ENCODE peak calls at places on chromosome 22, in ten cellular contexts. J is kidney epithelial cell; G is LoVo; U is IMR-90; V is NCI-H1436; B is stimulated activated CD4-positive, alpha-beta T cell treated with anti-CD3 and anti-CD28 coated beads, Interleukin-1b, Interleukin-23, amount 100 ng/mL, for 24 hours; Z is NCI-H510A; M is EH; R is T47D; A is iPS-NIHi11. S is an unnamed sample.

GRCh38 chr22:40007826-40008710 is 13.3 kb downstream of the FAM83F start:
- DNase-seq in B (no peak), R (no peak), U (no peak), Z (no peak), J (no peak), V (no peak), M (no peak), A (no peak), G (no peak), S (no peak)

GRCh38 chr22:18156878-18157713 is 7.1 kb downstream of the USP18 start:
- DNase-seq in B (peak; percentile 46), M (peak; percentile 100), V (peak; percentile 49), J (peak; percentile 60), R (peak; percentile 61), A (peak; percentile 86), G (peak; percentile 26), U (peak; percentile 99), Z (no peak), S (peak; percentile 76)

GRCh38 chr22:23696326-23696851 is 5.6 kb downstream of the RGL4 start:
- DNase-seq in Z (no peak), J (no peak), U (peak; percentile 56), A (no peak), M (no peak), B (peak; percentile 70), G (no peak), R (no peak), V (no peak), S (peak; percentile 90)

GRCh38 chr22:25366876-25367466 is 147.5 kb downstream of the CRYBB2 start:
- DNase-seq in U (no peak), V (no peak), R (no peak), Z (no peak), M (no peak), A (no peak), G (no peak), J (no peak), B (no peak), S (no peak)

GRCh38 chr22:43828711-43829447 is 16.8 kb upstream of the EFCAB6 start:
- DNase-seq in U (peak; percentile 81), A (peak; percentile 71), G (no peak), B (no peak), V (no peak), J (no peak), Z (no peak), M (peak; percentile 15), R (no peak), S (no peak)

GRCh38 chr22:50191041-50191740 is 5.5 kb downstream of the TRABD start:
- DNase-seq in U (no peak), M (no peak), A (no peak), R (no peak), G (no peak), V (no peak), B (peak; percentile 57), Z (no peak), J (no peak), S (peak; percentile 89)

GRCh38 chr22:24402460-24403192 is 24.8 kb upstream of the ADORA2A start:
- DNase-seq in Z (no peak), A (no peak), R (no peak), B (no peak), U (peak; percentile 94), J (peak; percentile 94), M (peak; percentile 99), G (peak; percentile 96), V (no peak), S (no peak)

GRCh38 chr22:25160120-25160996 is 39.3 kb upstream of the CRYBB3 start:
- DNase-seq in A (no peak), Z (no peak), R (no peak), V (no peak), G (no peak), J (no peak), B (no peak), M (no peak), U (no peak), S (no peak)

GRCh38 chr22:50583294-50583865 is 731 bp upstream of the CHKB start:
- DNase-seq in U (no peak), J (no peak), Z (no peak), M (no peak), G (no peak), A (peak; percentile 30), R (no peak), V (no peak), B (no peak), S (no peak)

GRCh38 chr22:30948930-30949342 is 19.6 kb downstream of the MORC2 start:
- DNase-seq in R (no peak), V (no peak), B (no peak), U (peak; percentile 72), Z (no peak), G (no peak), J (no peak), A (no peak), M (peak; percentile 62), S (no peak)

GRCh38 chr22:23270212-23270733 is 90.0 kb downstream of the BCR start:
- DNase-seq in R (no peak), Z (no peak), G (no peak), M (no peak), B (no peak), A (peak; percentile 38), J (no peak), V (no peak), U (peak; percentile 7), S (no peak)

GRCh38 chr22:39512026-39512425 is 8.3 kb upstream of the ATF4 start:
- DNase-seq in Z (no peak), U (no peak), M (no peak), V (no peak), G (no peak), A (no peak), J (no peak), B (no peak), R (no peak), S (no peak)

GRCh38 chr22:50627452-50627913 is 469 bp downstream of the ARSA start:
- DNase-seq in B (no peak), V (no peak), M (peak; percentile 29), U (no peak), G (no peak), Z (no peak), R (no peak), A (no peak), J (no peak), S (peak; percentile 37)

GRCh38 chr22:19723990-19724827 is 870 bp downstream of the GP1BB start:
- DNase-seq in V (no peak), G (no peak), A (peak; percentile 84), M (no peak), B (peak; percentile 40), J (no peak), Z (no peak), R (no peak), U (peak; percentile 18), S (peak; percentile 54)

GRCh38 chr22:37564111-37564711 is 3.9 kb downstream of the CDC42EP1 start:
- DNase-seq in R (no peak), M (peak; percentile 22), A (no peak), G (no peak), U (peak; percentile 49), Z (no peak), B (no peak), J (no peak), V (no peak), S (no peak)

GRCh38 chr22:30733081-30733680 is 38.5 kb downstream of the OSBP2 start:
- DNase-seq in V (no peak), B (no peak), G (no peak), Z (no peak), R (no peak), M (peak; percentile 71), J (no peak), A (no peak), U (peak; percentile 75), S (no peak)

GRCh38 chr22:45290410-45290936 is 5.7 kb downstream of the UPK3A start:
- DNase-seq in M (peak; percentile 90), Z (peak; percentile 51), A (peak; percentile 49), R (no peak), B (no peak), V (peak; percentile 74), U (peak; percentile 83), G (no peak), J (no peak), S (no peak)

GRCh38 chr22:45991108-45991507 is 14.1 kb upstream of the WNT7B start:
- DNase-seq in Z (no peak), R (no peak), U (no peak), G (no peak), A (no peak), M (no peak), B (no peak), J (no peak), V (no peak), S (no peak)

GRCh38 chr22:50597097-50597496 is 3.5 kb upstream of the MAPK8IP2 start:
- DNase-seq in J (no peak), R (no peak), B (no peak), U (no peak), M (no peak), A (no peak), Z (no peak), V (no peak), G (no peak), S (no peak)

GRCh38 chr22:23000657-23001439 is 69.5 kb upstream of the GNAZ start:
- DNase-seq in Z (no peak), J (no peak), G (no peak), U (no peak), A (no peak), R (no peak), V (no peak), B (no peak), M (no peak), S (no peak)

GRCh38 chr22:42646569-42647525 is 2.3 kb downstream of the CYB5R3 start:
- DNase-seq in A (no peak), B (no peak), J (no peak), Z (no peak), V (no peak), M (no peak), U (no peak), R (peak; percentile 66), G (no peak), S (no peak)

GRCh38 chr22:33018232-33018864 is 39.8 kb downstream of the SYN3 start:
- DNase-seq in G (peak; percentile 48), M (peak; percentile 53), Z (no peak), V (peak; percentile 11), A (peak; percentile 79), B (peak; percentile 23), U (peak; percentile 29), R (peak; percentile 15), J (no peak), S (peak; percentile 55)

GRCh38 chr22:18085188-18085587 is 7.4 kb downstream of the PEX26 start:
- DNase-seq in Z (no peak), G (peak; percentile 70), R (no peak), J (no peak), U (peak; percentile 34), M (no peak), B (no peak), A (no peak), V (no peak), S (no peak)

GRCh38 chr22:42443240-42444059 is 11.2 kb upstream of the NFAM1 start:
- DNase-seq in U (no peak), M (no peak), G (no peak), Z (no peak), J (no peak), V (no peak), R (no peak), A (no peak), B (peak; percentile 5), S (peak; percentile 53)